ENCODE peak calls at places on chromosomes 12 and 14, in ten cellular contexts. X is Peyer's patch; V is effector memory CD4-positive, alpha-beta T cell; N is A549; C is neural progenitor cell; I is K562; Y is osteoblast; A is stomach; U is H1; Q is MM.1S. Z is an unnamed sample.

GRCh38 chr12:64782181-64782580 is 23.0 kb upstream of the GNS start:
- DNase-seq in X (no peak), V (no peak), N (no peak), C (no peak), I (no peak), Y (no peak), A (no peak), U (no peak), Q (no peak), Z (peak; percentile 18)

GRCh38 chr12:91171475-91171874 is 11.1 kb downstream of the DCN start:
- DNase-seq in X (no peak), V (no peak), N (no peak), C (no peak), I (no peak), Y (no peak), A (no peak), U (no peak), Q (no peak), Z (no peak)

GRCh38 chr14:69685217-69685616 is 73.8 kb downstream of the SUSD6 start:
- DNase-seq in X (no peak), V (no peak), N (no peak), C (no peak), I (no peak), Y (no peak), A (no peak), U (no peak), Q (no peak), Z (no peak)

GRCh38 chr12:71521125-71521524 is 81.5 kb downstream of the LGR5 start:
- DNase-seq in X (no peak), V (no peak), N (no peak), C (no peak), I (no peak), Y (peak; percentile 11), A (no peak), U (no peak), Q (no peak), Z (no peak)

GRCh38 chr12:94516985-94517384 is 57.3 kb upstream of the CEP83 start:
- DNase-seq in X (no peak), V (no peak), N (no peak), C (no peak), I (no peak), Y (peak; percentile 22), A (no peak), U (no peak), Q (no peak), Z (no peak)

GRCh38 chr12:40152783-40153383 is 47.0 kb upstream of the SLC2A13 start:
- DNase-seq in X (peak; percentile 62), V (no peak), N (peak; percentile 65), C (peak; percentile 50), I (peak; percentile 8), Y (no peak), A (peak; percentile 50), U (no peak), Q (peak; percentile 67), Z (peak; percentile 37)

GRCh38 chr12:54394281-54394719 is 9.8 kb upstream of the ZNF385A start:
- DNase-seq in X (peak; percentile 61), V (no peak), N (peak; percentile 68), C (peak; percentile 85), I (peak; percentile 60), Y (peak; percentile 88), A (peak; percentile 56), U (no peak), Q (peak; percentile 47), Z (peak; percentile 38)

GRCh38 chr14:104277416-104278213 is 139.2 kb downstream of the KIF26A start:
- DNase-seq in X (no peak), V (no peak), N (no peak), C (no peak), I (no peak), Y (peak; percentile 53), A (peak; percentile 22), U (no peak), Q (no peak), Z (no peak)

GRCh38 chr14:24431569-24432258 is 2.0 kb downstream of the KHNYN start:
- DNase-seq in X (peak; percentile 93), V (peak; percentile 78), N (peak; percentile 95), C (peak; percentile 95), I (peak; percentile 72), Y (peak; percentile 99), A (peak; percentile 93), U (peak; percentile 95), Q (peak; percentile 86), Z (peak; percentile 94)

GRCh38 chr14:24434676-24435075 is 4.9 kb downstream of the KHNYN start:
- DNase-seq in X (no peak), V (no peak), N (no peak), C (no peak), I (no peak), Y (no peak), A (no peak), U (no peak), Q (no peak), Z (no peak)

GRCh38 chr14:24430682-24431568 is 1.2 kb downstream of the KHNYN start:
- DNase-seq in X (peak; percentile 47), V (peak; percentile 36), N (no peak), C (peak; percentile 10), I (no peak), Y (peak; percentile 96), A (peak; percentile 27), U (no peak), Q (peak; percentile 75), Z (no peak)

GRCh38 chr14:24430143-24430681 is 458 bp downstream of the KHNYN start:
- DNase-seq in X (peak; percentile 48), V (no peak), N (peak; percentile 75), C (peak; percentile 76), I (peak; percentile 88), Y (peak; percentile 99), A (peak; percentile 72), U (no peak), Q (peak; percentile 49), Z (peak; percentile 60)

GRCh38 chr14:24432259-24433131 is 2.7 kb downstream of the KHNYN start:
- DNase-seq in X (no peak), V (no peak), N (no peak), C (no peak), I (no peak), Y (no peak), A (no peak), U (no peak), Q (no peak), Z (no peak)
- H3K4me1 ChIP-seq in X (peaks cover 8% of the 10 kb centered on the region), V (peaks cover 43% of the 10 kb centered on the region), N (peaks cover 14% of the 10 kb centered on the region), C (no peaks in the 10 kb centered on the region), I (peaks cover 47% of the 10 kb centered on the region), Y (peaks cover 37% of the 10 kb centered on the region), A (peaks cover 85% of the 10 kb centered on the region), U (peaks cover 18% of the 10 kb centered on the region), Q (peaks cover 10% of the 10 kb centered on the region), Z (peaks cover 9% of the 10 kb centered on the region)

GRCh38 chr12:6337958-6338406 is 3.9 kb downstream of the TNFRSF1A start:
- DNase-seq in X (no peak), V (no peak), N (peak; percentile 83), C (no peak), I (no peak), Y (peak; percentile 82), A (no peak), U (no peak), Q (no peak), Z (peak; percentile 29)

GRCh38 chr12:6340745-6341438 is 984 bp downstream of the TNFRSF1A start:
- DNase-seq in X (no peak), V (no peak), N (no peak), C (no peak), I (no peak), Y (peak; percentile 44), A (no peak), U (no peak), Q (no peak), Z (peak; percentile 42)

GRCh38 chr12:6336859-6337744 is 4.8 kb downstream of the TNFRSF1A start:
- DNase-seq in X (peak; percentile 56), V (peak; percentile 71), N (no peak), C (no peak), I (peak; percentile 26), Y (peak; percentile 29), A (no peak), U (no peak), Q (no peak), Z (peak; percentile 70)

GRCh38 chr12:6341439-6342139 is at the start of gene TNFRSF1A:
- DNase-seq in X (peak; percentile 46), V (no peak), N (peak; percentile 91), C (peak; percentile 62), I (peak; percentile 61), Y (peak; percentile 89), A (peak; percentile 75), U (no peak), Q (peak; percentile 72), Z (peak; percentile 87)

DNA sequence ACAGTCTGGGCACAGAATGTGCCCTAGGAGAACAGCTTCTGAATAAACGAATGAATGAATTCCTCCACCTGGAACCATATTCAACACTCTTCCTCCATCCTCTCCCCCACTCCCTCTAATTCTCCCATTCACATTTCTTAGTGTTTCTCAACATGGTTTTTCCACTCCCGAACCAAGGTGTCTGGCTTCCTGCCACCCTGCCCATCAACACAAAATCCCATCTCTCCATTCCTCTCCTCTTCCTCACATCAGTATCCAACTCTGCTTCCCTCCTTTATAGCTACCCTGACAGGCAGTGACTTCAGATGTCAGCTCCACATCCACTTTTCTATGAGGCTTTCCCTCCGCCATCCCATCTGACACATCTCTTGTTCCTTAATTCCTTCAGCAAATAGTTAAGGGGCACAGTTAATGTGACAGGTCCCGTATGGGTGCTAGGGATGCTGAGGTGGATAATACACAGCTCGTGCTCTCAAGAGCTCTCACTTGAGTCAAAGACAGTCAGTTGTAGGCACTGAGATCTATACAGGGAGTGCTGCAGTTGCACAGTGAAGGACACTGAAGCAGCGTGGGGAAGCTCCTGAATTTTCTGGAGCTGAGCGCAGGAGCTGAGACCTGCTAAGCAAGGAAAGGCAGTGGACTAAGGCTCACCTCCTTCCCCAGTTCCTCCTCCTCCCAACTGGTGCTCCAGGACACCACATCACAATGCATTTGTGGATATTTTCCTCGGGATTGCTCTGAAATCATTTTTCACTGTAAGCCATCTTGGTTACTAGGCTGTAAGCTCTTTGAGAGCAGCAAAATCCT is 2.7 kb downstream of the TNFRSF1A start:
- DNase-seq in X (no peak), V (no peak), N (no peak), C (no peak), I (no peak), Y (peak; percentile 74), A (no peak), U (no peak), Q (no peak), Z (peak; percentile 29)
- H3K4me1 ChIP-seq in X (peaks cover 40% of the 10 kb centered on the region), V (peaks cover 63% of the 10 kb centered on the region), N (peaks cover 67% of the 10 kb centered on the region), C (peaks cover 61% of the 10 kb centered on the region), I (peaks cover 55% of the 10 kb centered on the region), Y (peaks cover 76% of the 10 kb centered on the region), A (peaks cover 82% of the 10 kb centered on the region), U (peaks cover 45% of the 10 kb centered on the region), Q (peaks cover 54% of the 10 kb centered on the region), Z (peaks cover 6% of the 10 kb centered on the region)

GRCh38 chr12:124392991-124393790 is 98.3 kb downstream of the RFLNA start:
- DNase-seq in X (no peak), V (no peak), N (peak; percentile 89), C (peak; percentile 55), I (no peak), Y (peak; percentile 99), A (peak; percentile 95), U (no peak), Q (no peak), Z (peak; percentile 80)
- H3K4me1 ChIP-seq in X (peaks cover 34% of the 10 kb centered on the region), V (peaks cover 15% of the 10 kb centered on the region), N (peaks cover 87% of the 10 kb centered on the region), C (peaks cover 18% of the 10 kb centered on the region), I (peaks cover 62% of the 10 kb centered on the region), Y (peaks cover 48% of the 10 kb centered on the region), A (peaks cover 100% of the 10 kb centered on the region), U (peaks cover 10% of the 10 kb centered on the region), Q (peaks cover 18% of the 10 kb centered on the region), Z (peaks cover 12% of the 10 kb centered on the region)

DNA sequence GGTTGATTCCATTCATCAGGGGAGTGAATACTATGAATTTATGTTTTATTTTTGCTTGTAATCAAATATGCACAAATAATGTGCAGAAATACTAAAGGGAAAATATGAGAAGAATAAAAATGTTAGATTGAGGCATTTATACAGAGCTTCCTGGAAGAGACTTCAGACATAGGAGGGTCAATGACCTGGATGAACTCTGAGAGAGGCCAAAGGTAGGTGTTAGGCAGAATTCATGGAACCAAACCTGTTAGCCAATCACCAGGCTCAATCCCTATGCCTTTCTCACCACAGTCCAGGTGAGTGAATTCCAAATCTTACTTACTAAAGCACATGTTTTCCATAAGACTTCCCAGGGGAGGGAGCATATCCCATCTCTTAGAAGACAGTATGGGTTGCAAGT is 130.4 kb upstream of the NTF3 start:
- DNase-seq in X (no peak), V (no peak), N (no peak), C (no peak), I (no peak), Y (no peak), A (no peak), U (no peak), Q (no peak), Z (peak; percentile 42)
- H3K4me1 ChIP-seq in X (no peaks in the 10 kb centered on the region), V (no peaks in the 10 kb centered on the region), N (no peaks in the 10 kb centered on the region), C (no peaks in the 10 kb centered on the region), I (no peaks in the 10 kb centered on the region), Y (no peaks in the 10 kb centered on the region), A (no peaks in the 10 kb centered on the region), U (no peaks in the 10 kb centered on the region), Q (no peaks in the 10 kb centered on the region), Z (no peaks in the 10 kb centered on the region)

Z was measured in small intestine.